ENCODE peak calls at places on chromosomes 1 and 21, in seven cellular contexts. C is PC-3, V is right atrium auricular region, W is endodermal cell, R is fibroblast of lung, U is Karpas-422, Z is mesenchymal stem cell. M is an unnamed sample. For H3K36me3, the result is how much of the 10 kb centered on the place peaks cover.

GRCh38 chr1:109213824-109214693 is at the start of gene SARS1:
- DNase-seq in C (peak), V (peak), W (peak), R (peak), U (peak), Z (peak), M (peak)

GRCh38 chr1:94727846-94728715 is 92.1 kb upstream of the SLC44A3 start:
- DNase-seq in C (peak), V (no peak), W (no peak), R (peak), U (no peak), Z (peak), M (peak)

GRCh38 chr1:87684786-87685185 is 356.1 kb downstream of the LMO4 start:
- DNase-seq in C (no peak), V (no peak), W (no peak), R (peak), U (no peak), Z (peak), M (peak)

GRCh38 chr1:18805925-18806849 is 53.3 kb downstream of the TAS1R2 start:
- DNase-seq in C (no peak), V (no peak), W (no peak), R (no peak), U (no peak), Z (no peak), M (no peak)

GRCh38 chr1:30425046-30425445 is 298.3 kb downstream of the MATN1 start:
- DNase-seq in C (no peak), V (no peak), W (no peak), R (no peak), U (no peak), Z (no peak), M (no peak)

GRCh38 chr1:21511579-21512522 is 2.6 kb downstream of the ALPL start:
- DNase-seq in C (no peak), V (peak), W (no peak), R (peak), U (no peak), Z (peak), M (peak)

GRCh38 chr1:84792421-84792820 is 100.6 kb downstream of the LPAR3 start:
- DNase-seq in C (no peak), V (no peak), W (no peak), R (no peak), U (no peak), Z (no peak), M (no peak)

GRCh38 chr1:57310992-57311790 is 112.7 kb downstream of the DAB1 start:
- DNase-seq in C (no peak), V (no peak), W (no peak), R (no peak), U (no peak), Z (no peak), M (no peak)

GRCh38 chr1:58932820-58933598 is 149.2 kb upstream of the JUN start:
- DNase-seq in C (peak), V (peak), W (peak), R (peak), U (no peak), Z (peak), M (peak)

GRCh38 chr21:34184232-34184631 is 110.9 kb downstream of the MRPS6 start:
- DNase-seq in C (no peak), V (no peak), W (no peak), R (no peak), U (no peak), Z (no peak), M (no peak)

GRCh38 chr1:169363046-169363756 is 4.4 kb downstream of the NME7 start:
- DNase-seq in C (peak), V (no peak), W (no peak), R (peak), U (no peak), Z (peak), M (peak)

GRCh38 chr1:35935436-35935835 is 4.5 kb downstream of the AGO3 start:
- DNase-seq in C (no peak), V (no peak), W (no peak), R (peak), U (no peak), Z (peak), M (no peak)

GRCh38 chr21:44748621-44749020 is 37.2 kb upstream of the TSPEAR start:
- DNase-seq in C (no peak), V (no peak), W (peak), R (no peak), U (no peak), Z (no peak), M (no peak)

GRCh38 chr1:209607102-209607794 is 23.7 kb downstream of the CAMK1G start:
- DNase-seq in C (peak), V (no peak), W (no peak), R (no peak), U (no peak), Z (peak), M (peak)

GRCh38 chr1:113947388-113948107 is 18.4 kb downstream of the HIPK1 start:
- DNase-seq in C (no peak), V (no peak), W (no peak), R (peak), U (no peak), Z (peak), M (no peak)

GRCh38 chr1:162926906-162927305 is 65.9 kb upstream of the CCDC190 start:
- DNase-seq in C (no peak), V (no peak), W (no peak), R (no peak), U (no peak), Z (no peak), M (no peak)

GRCh38 chr1:185463433-185463832 is 146.4 kb upstream of the IVNS1ABP start:
- DNase-seq in C (no peak), V (no peak), W (no peak), R (no peak), U (no peak), Z (no peak), M (no peak)

GRCh38 chr1:147504801-147505303 is 36.4 kb upstream of the BCL9 start:
- DNase-seq in C (peak), V (no peak), W (peak), R (peak), U (no peak), Z (peak), M (peak)

GRCh38 chr1:4698911-4699310 is 44.5 kb downstream of the AJAP1 start:
- DNase-seq in C (no peak), V (no peak), W (no peak), R (no peak), U (no peak), Z (no peak), M (no peak)

GRCh38 chr1:241229216-241229615 is 127.8 kb downstream of the RGS7 start:
- DNase-seq in C (no peak), V (no peak), W (no peak), R (no peak), U (no peak), Z (no peak), M (no peak)

GRCh38 chr1:117511273-117511672 is 94.6 kb upstream of the TENT5C start:
- DNase-seq in C (no peak), V (no peak), W (no peak), R (no peak), U (no peak), Z (no peak), M (no peak)

GRCh38 chr1:203038891-203039608 is 12.8 kb downstream of the PPFIA4 start:
- DNase-seq in C (peak), V (peak), W (peak), R (peak), U (peak), Z (peak), M (peak)

GRCh38 chr1:77732090-77732489 is 27.6 kb downstream of the USP33 start:
- DNase-seq in C (no peak), V (no peak), W (no peak), R (no peak), U (peak), Z (no peak), M (no peak)

GRCh38 chr1:15323351-15323988 is 76.4 kb downstream of the FHAD1 start:
- DNase-seq in C (peak), V (peak), W (peak), R (peak), U (peak), Z (peak), M (peak)

GRCh38 chr1:221880182-221880581 is 138.3 kb upstream of the DUSP10 start:
- DNase-seq in C (peak), V (no peak), W (no peak), R (no peak), U (no peak), Z (no peak), M (no peak)

GRCh38 chr1:215568287-215568692 is 1.2 kb downstream of the KCTD3 start:
- DNase-seq in C (peak), V (no peak), W (no peak), R (peak), U (no peak), Z (peak), M (peak)

GRCh38 chr1:50930193-50930592 is 29.9 kb downstream of the FAF1 start:
- DNase-seq in C (no peak), V (no peak), W (no peak), R (no peak), U (no peak), Z (no peak), M (no peak)

GRCh38 chr1:50934838-50935237 is 25.2 kb downstream of the FAF1 start:
- DNase-seq in C (no peak), V (no peak), W (no peak), R (no peak), U (no peak), Z (no peak), M (no peak)

GRCh38 chr1:50923564-50923963 is 36.5 kb downstream of the FAF1 start:
- DNase-seq in C (no peak), V (no peak), W (no peak), R (no peak), U (no peak), Z (no peak), M (no peak)

GRCh38 chr1:50930965-50931737 is 28.9 kb downstream of the FAF1 start:
- DNase-seq in C (no peak), V (no peak), W (peak), R (no peak), U (peak), Z (no peak), M (peak)

DNA sequence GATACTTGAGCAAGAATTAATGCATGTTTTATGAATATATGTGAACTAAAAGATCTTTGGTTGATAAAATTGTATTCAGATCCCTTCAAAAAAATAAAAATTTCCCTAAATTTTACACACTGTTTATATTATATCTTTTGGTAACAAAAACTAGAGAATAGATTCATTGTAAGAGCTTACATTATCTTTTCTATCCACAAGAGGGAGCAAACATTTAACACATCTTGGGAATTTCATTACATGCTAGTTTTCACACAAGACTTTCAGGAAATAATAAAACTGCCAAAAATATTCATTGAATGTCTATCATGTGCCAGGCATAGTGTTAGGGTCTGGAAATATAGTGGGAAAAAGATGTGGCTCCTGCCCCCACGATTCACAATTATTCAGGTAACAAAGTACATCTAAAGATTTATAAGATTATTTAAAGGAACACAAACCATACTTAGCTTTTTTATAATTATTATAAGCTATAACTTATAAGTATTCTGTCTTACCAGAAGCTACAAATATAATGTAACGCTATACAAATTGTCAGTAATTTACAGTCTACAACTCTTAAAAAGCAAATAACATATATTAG is 30.6 kb downstream of the FAF1 start:
- DNase-seq in C (peak), V (no peak), W (no peak), R (peak), U (peak), Z (peak), M (no peak)
- H3K36me3 ChIP-seq in C (under half), V (under half), W (under half), R (under half), U (under half), Z (under half), M (under half)

GRCh38 chr1:13828454-13829151 is 128.6 kb downstream of the PRDM2 start:
- DNase-seq in C (peak), V (peak), W (peak), R (no peak), U (peak), Z (no peak), M (no peak)

GRCh38 chr1:13832100-13832499 is 132.1 kb downstream of the PRDM2 start:
- DNase-seq in C (no peak), V (no peak), W (no peak), R (no peak), U (no peak), Z (no peak), M (no peak)

GRCh38 chr1:13830616-13831280 is 130.8 kb downstream of the PRDM2 start:
- DNase-seq in C (no peak), V (peak), W (no peak), R (peak), U (no peak), Z (peak), M (no peak)

GRCh38 chr1:13829152-13829769 is 129.3 kb downstream of the PRDM2 start:
- DNase-seq in C (peak), V (peak), W (no peak), R (no peak), U (no peak), Z (no peak), M (no peak)

GRCh38 chr1:13830170-13830569 is 130.2 kb downstream of the PRDM2 start:
- DNase-seq in C (no peak), V (peak), W (no peak), R (no peak), U (no peak), Z (no peak), M (no peak)
- H3K4me3 ChIP-seq in C (no peak), V (no peak), W (no peak), R (no peak), U (no peak), Z (no peak), M (no peak)

DNA sequence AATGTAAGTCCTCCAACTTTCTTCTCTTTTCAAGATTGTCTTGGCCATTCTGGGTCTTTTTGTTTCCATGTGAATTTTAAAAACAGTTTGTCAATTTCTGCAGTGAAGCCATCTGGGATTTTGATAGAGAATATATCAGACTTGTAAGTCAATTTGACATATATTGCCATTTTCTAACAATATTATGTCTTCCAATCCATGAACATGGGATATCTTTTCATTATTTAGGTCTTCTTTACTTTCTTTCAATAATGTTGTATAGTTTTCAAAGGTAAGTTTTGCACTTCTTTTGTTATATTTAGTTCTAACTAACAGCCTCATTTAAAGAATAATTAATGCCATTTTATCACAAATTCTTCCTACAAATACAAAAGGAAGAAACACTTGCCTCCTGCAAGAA is 73.4 kb downstream of the STUM start:
- DNase-seq in C (no peak), V (no peak), W (no peak), R (no peak), U (no peak), Z (no peak), M (no peak)
- H3K36me3 ChIP-seq in C (under half), V (under half), W (under half), R (under half), U (under half), Z (under half), M (under half)

GRCh38 chr1:155009742-155010141 is 7.1 kb downstream of the ZBTB7B start:
- DNase-seq in C (no peak), V (no peak), W (no peak), R (no peak), U (no peak), Z (no peak), M (no peak)

GRCh38 chr1:155006601-155007101 is 4.0 kb downstream of the ZBTB7B start:
- DNase-seq in C (no peak), V (no peak), W (no peak), R (peak), U (peak), Z (no peak), M (no peak)

GRCh38 chr1:155009221-155009711 is 6.7 kb downstream of the ZBTB7B start:
- DNase-seq in C (no peak), V (no peak), W (no peak), R (no peak), U (peak), Z (no peak), M (no peak)

GRCh38 chr1:155007253-155007828 is 4.7 kb downstream of the ZBTB7B start:
- DNase-seq in C (no peak), V (no peak), W (no peak), R (no peak), U (peak), Z (no peak), M (no peak)

DNA sequence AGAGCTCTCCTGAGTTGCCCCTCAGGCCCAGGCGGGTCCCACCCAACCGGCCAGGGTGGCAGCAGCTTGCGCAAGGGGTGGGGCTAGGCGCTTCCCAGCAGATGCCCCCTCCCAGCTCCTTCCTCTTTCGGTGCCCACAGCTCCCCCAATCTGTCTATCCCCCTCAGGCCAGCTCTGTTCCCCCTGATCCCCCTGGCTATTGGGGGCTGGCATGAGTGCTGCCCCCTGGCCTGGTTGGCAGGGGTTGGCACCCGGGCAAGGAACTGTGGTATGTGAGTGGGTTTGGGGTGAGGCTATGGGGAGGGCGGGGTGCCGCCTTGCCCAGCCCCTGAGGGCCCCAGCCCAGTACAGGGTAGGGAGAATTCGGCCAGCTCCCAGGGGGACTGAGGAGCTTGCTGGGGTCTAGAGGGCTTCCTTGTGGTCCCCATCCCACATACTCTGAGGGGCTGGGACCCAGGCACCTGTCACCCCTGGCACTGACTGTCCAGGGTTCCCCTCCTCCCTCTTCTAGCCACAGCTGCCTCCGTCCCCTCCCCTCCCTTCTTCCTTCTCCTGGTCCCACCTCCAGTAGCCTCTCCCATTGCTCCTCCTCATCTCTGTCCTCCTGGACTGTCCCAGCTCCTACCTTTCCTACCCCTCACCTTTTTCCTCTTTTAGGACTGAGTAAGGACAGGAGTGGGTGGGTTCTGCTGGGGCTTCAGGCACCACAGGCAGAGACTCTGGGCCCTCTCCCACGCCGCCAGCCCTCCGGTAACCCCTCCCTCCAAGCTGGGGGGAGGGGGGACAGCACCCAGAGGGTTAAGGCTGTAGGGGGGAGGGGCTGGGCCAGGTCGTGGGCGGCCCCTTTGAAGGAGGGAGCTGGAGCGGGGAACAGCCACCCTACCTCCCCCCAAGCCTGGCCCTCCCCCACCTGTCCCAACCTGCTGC is 5.7 kb downstream of the ZBTB7B start:
- DNase-seq in C (no peak), V (no peak), W (no peak), R (no peak), U (peak), Z (no peak), M (no peak)
- H3K4me3 ChIP-seq in C (no peak), V (peak), W (no peak), R (no peak), U (no peak), Z (no peak), M (no peak)